ENCODE peak calls at places on chromosome 2, in eight cellular contexts. One of them, this sample, is unnamed.

GRCh38 chr2:168156661-168157060 is 90.7 kb downstream of the STK39 start:
- DNase-seq in fibroblast of pulmonary artery: peak; percentile 72
- DNase-seq in T47D: no peak
- DNase-seq in activated naive CD4-positive, alpha-beta T cell treated with Interleukin-2 at 50 U/mL for 16 hours: no peak
- DNase-seq in fibroblast of the conjunctiva: no peak
- DNase-seq in stimulated activated CD4-positive, alpha-beta T cell treated with anti-CD3 and anti-CD28 coated beads, Interleukin-2, amount 100 ng/mL, for 48 hours: no peak
- DNase-seq in T-helper 17 cell: no peak
- DNase-seq in activated CD8-positive, alpha-beta memory T cell treated with anti-CD3 and anti-CD28 coated beads, Interleukin-2, amount 50 U/mL, for 48 hours: no peak
- DNase-seq in this sample: peak; percentile 70

GRCh38 chr2:205477016-205477705 is 205.1 kb upstream of the NRP2 start:
- DNase-seq in stimulated activated CD4-positive, alpha-beta T cell treated with anti-CD3 and anti-CD28 coated beads, Interleukin-2, amount 100 ng/mL, for 48 hours: no peak
- DNase-seq in activated naive CD4-positive, alpha-beta T cell treated with Interleukin-2 at 50 U/mL for 16 hours: no peak
- DNase-seq in fibroblast of the conjunctiva: no peak
- DNase-seq in T-helper 17 cell: no peak
- DNase-seq in T47D: no peak
- DNase-seq in fibroblast of pulmonary artery: no peak
- DNase-seq in activated CD8-positive, alpha-beta memory T cell treated with anti-CD3 and anti-CD28 coated beads, Interleukin-2, amount 50 U/mL, for 48 hours: no peak
- DNase-seq in this sample: peak; percentile 40

GRCh38 chr2:110812726-110813645 is 80.6 kb downstream of the ACOXL start:
- DNase-seq in activated CD8-positive, alpha-beta memory T cell treated with anti-CD3 and anti-CD28 coated beads, Interleukin-2, amount 50 U/mL, for 48 hours: no peak
- DNase-seq in T47D: no peak
- DNase-seq in fibroblast of the conjunctiva: no peak
- DNase-seq in fibroblast of pulmonary artery: no peak
- DNase-seq in T-helper 17 cell: no peak
- DNase-seq in activated naive CD4-positive, alpha-beta T cell treated with Interleukin-2 at 50 U/mL for 16 hours: no peak
- DNase-seq in stimulated activated CD4-positive, alpha-beta T cell treated with anti-CD3 and anti-CD28 coated beads, Interleukin-2, amount 100 ng/mL, for 48 hours: no peak
- DNase-seq in this sample: no peak

GRCh38 chr2:69978157-69978904 is 16.9 kb upstream of the ASPRV1 start:
- DNase-seq in fibroblast of pulmonary artery: no peak
- DNase-seq in fibroblast of the conjunctiva: no peak
- DNase-seq in activated naive CD4-positive, alpha-beta T cell treated with Interleukin-2 at 50 U/mL for 16 hours: no peak
- DNase-seq in T47D: no peak
- DNase-seq in stimulated activated CD4-positive, alpha-beta T cell treated with anti-CD3 and anti-CD28 coated beads, Interleukin-2, amount 100 ng/mL, for 48 hours: no peak
- DNase-seq in T-helper 17 cell: no peak
- DNase-seq in activated CD8-positive, alpha-beta memory T cell treated with anti-CD3 and anti-CD28 coated beads, Interleukin-2, amount 50 U/mL, for 48 hours: no peak
- DNase-seq in this sample: peak; percentile 8

GRCh38 chr2:235592430-235592829 is 98.6 kb downstream of the AGAP1 start:
- DNase-seq in activated naive CD4-positive, alpha-beta T cell treated with Interleukin-2 at 50 U/mL for 16 hours: no peak
- DNase-seq in stimulated activated CD4-positive, alpha-beta T cell treated with anti-CD3 and anti-CD28 coated beads, Interleukin-2, amount 100 ng/mL, for 48 hours: no peak
- DNase-seq in T-helper 17 cell: no peak
- DNase-seq in fibroblast of the conjunctiva: no peak
- DNase-seq in fibroblast of pulmonary artery: no peak
- DNase-seq in T47D: no peak
- DNase-seq in activated CD8-positive, alpha-beta memory T cell treated with anti-CD3 and anti-CD28 coated beads, Interleukin-2, amount 50 U/mL, for 48 hours: no peak
- DNase-seq in this sample: no peak

GRCh38 chr2:186683341-186683740 is 10.5 kb upstream of the FAM171B start:
- DNase-seq in fibroblast of pulmonary artery: peak; percentile 59
- DNase-seq in activated naive CD4-positive, alpha-beta T cell treated with Interleukin-2 at 50 U/mL for 16 hours: no peak
- DNase-seq in activated CD8-positive, alpha-beta memory T cell treated with anti-CD3 and anti-CD28 coated beads, Interleukin-2, amount 50 U/mL, for 48 hours: no peak
- DNase-seq in T47D: no peak
- DNase-seq in fibroblast of the conjunctiva: no peak
- DNase-seq in stimulated activated CD4-positive, alpha-beta T cell treated with anti-CD3 and anti-CD28 coated beads, Interleukin-2, amount 100 ng/mL, for 48 hours: no peak
- DNase-seq in T-helper 17 cell: no peak
- DNase-seq in this sample: peak; percentile 35

GRCh38 chr2:228541794-228542193 is 360.3 kb upstream of the SPHKAP start:
- DNase-seq in fibroblast of the conjunctiva: no peak
- DNase-seq in T47D: no peak
- DNase-seq in fibroblast of pulmonary artery: peak; percentile 18
- DNase-seq in activated naive CD4-positive, alpha-beta T cell treated with Interleukin-2 at 50 U/mL for 16 hours: no peak
- DNase-seq in activated CD8-positive, alpha-beta memory T cell treated with anti-CD3 and anti-CD28 coated beads, Interleukin-2, amount 50 U/mL, for 48 hours: no peak
- DNase-seq in T-helper 17 cell: no peak
- DNase-seq in stimulated activated CD4-positive, alpha-beta T cell treated with anti-CD3 and anti-CD28 coated beads, Interleukin-2, amount 100 ng/mL, for 48 hours: no peak
- DNase-seq in this sample: no peak

GRCh38 chr2:197786010-197786877 is 1.1 kb upstream of the BOLL start:
- DNase-seq in fibroblast of pulmonary artery: no peak
- DNase-seq in fibroblast of the conjunctiva: no peak
- DNase-seq in T-helper 17 cell: peak; percentile 46
- DNase-seq in T47D: no peak
- DNase-seq in activated CD8-positive, alpha-beta memory T cell treated with anti-CD3 and anti-CD28 coated beads, Interleukin-2, amount 50 U/mL, for 48 hours: peak; percentile 86
- DNase-seq in stimulated activated CD4-positive, alpha-beta T cell treated with anti-CD3 and anti-CD28 coated beads, Interleukin-2, amount 100 ng/mL, for 48 hours: peak; percentile 72
- DNase-seq in activated naive CD4-positive, alpha-beta T cell treated with Interleukin-2 at 50 U/mL for 16 hours: peak; percentile 64
- DNase-seq in this sample: no peak

GRCh38 chr2:229176136-229176535 is 95.0 kb downstream of the PID1 start:
- DNase-seq in activated CD8-positive, alpha-beta memory T cell treated with anti-CD3 and anti-CD28 coated beads, Interleukin-2, amount 50 U/mL, for 48 hours: no peak
- DNase-seq in fibroblast of pulmonary artery: no peak
- DNase-seq in T-helper 17 cell: no peak
- DNase-seq in stimulated activated CD4-positive, alpha-beta T cell treated with anti-CD3 and anti-CD28 coated beads, Interleukin-2, amount 100 ng/mL, for 48 hours: no peak
- DNase-seq in fibroblast of the conjunctiva: peak; percentile 41
- DNase-seq in activated naive CD4-positive, alpha-beta T cell treated with Interleukin-2 at 50 U/mL for 16 hours: no peak
- DNase-seq in T47D: no peak
- DNase-seq in this sample: no peak

GRCh38 chr2:151363709-151364108 is 6.3 kb downstream of the TNFAIP6 start:
- DNase-seq in fibroblast of the conjunctiva: peak; percentile 43
- DNase-seq in activated CD8-positive, alpha-beta memory T cell treated with anti-CD3 and anti-CD28 coated beads, Interleukin-2, amount 50 U/mL, for 48 hours: no peak
- DNase-seq in activated naive CD4-positive, alpha-beta T cell treated with Interleukin-2 at 50 U/mL for 16 hours: no peak
- DNase-seq in stimulated activated CD4-positive, alpha-beta T cell treated with anti-CD3 and anti-CD28 coated beads, Interleukin-2, amount 100 ng/mL, for 48 hours: no peak
- DNase-seq in T47D: no peak
- DNase-seq in fibroblast of pulmonary artery: peak; percentile 92
- DNase-seq in T-helper 17 cell: no peak
- DNase-seq in this sample: no peak

GRCh38 chr2:121197369-121198091 is 87.5 kb downstream of the TFCP2L1 start:
- DNase-seq in fibroblast of pulmonary artery: peak; percentile 57
- DNase-seq in activated CD8-positive, alpha-beta memory T cell treated with anti-CD3 and anti-CD28 coated beads, Interleukin-2, amount 50 U/mL, for 48 hours: no peak
- DNase-seq in activated naive CD4-positive, alpha-beta T cell treated with Interleukin-2 at 50 U/mL for 16 hours: no peak
- DNase-seq in T-helper 17 cell: no peak
- DNase-seq in stimulated activated CD4-positive, alpha-beta T cell treated with anti-CD3 and anti-CD28 coated beads, Interleukin-2, amount 100 ng/mL, for 48 hours: no peak
- DNase-seq in fibroblast of the conjunctiva: no peak
- DNase-seq in T47D: no peak
- DNase-seq in this sample: peak; percentile 46

GRCh38 chr2:44429034-44429433 is 67.3 kb downstream of the CAMKMT start:
- DNase-seq in fibroblast of the conjunctiva: no peak
- DNase-seq in fibroblast of pulmonary artery: peak; percentile 10
- DNase-seq in T47D: no peak
- DNase-seq in T-helper 17 cell: no peak
- DNase-seq in activated CD8-positive, alpha-beta memory T cell treated with anti-CD3 and anti-CD28 coated beads, Interleukin-2, amount 50 U/mL, for 48 hours: no peak
- DNase-seq in stimulated activated CD4-positive, alpha-beta T cell treated with anti-CD3 and anti-CD28 coated beads, Interleukin-2, amount 100 ng/mL, for 48 hours: no peak
- DNase-seq in activated naive CD4-positive, alpha-beta T cell treated with Interleukin-2 at 50 U/mL for 16 hours: no peak
- DNase-seq in this sample: no peak

GRCh38 chr2:226839960-226840359 is 4.1 kb downstream of the RHBDD1 start:
- DNase-seq in fibroblast of pulmonary artery: no peak
- DNase-seq in stimulated activated CD4-positive, alpha-beta T cell treated with anti-CD3 and anti-CD28 coated beads, Interleukin-2, amount 100 ng/mL, for 48 hours: no peak
- DNase-seq in T-helper 17 cell: no peak
- DNase-seq in T47D: no peak
- DNase-seq in activated naive CD4-positive, alpha-beta T cell treated with Interleukin-2 at 50 U/mL for 16 hours: no peak
- DNase-seq in fibroblast of the conjunctiva: no peak
- DNase-seq in activated CD8-positive, alpha-beta memory T cell treated with anti-CD3 and anti-CD28 coated beads, Interleukin-2, amount 50 U/mL, for 48 hours: no peak
- DNase-seq in this sample: no peak

GRCh38 chr2:54584598-54584997 is 128.5 kb downstream of the SPTBN1 start:
- DNase-seq in fibroblast of pulmonary artery: no peak
- DNase-seq in fibroblast of the conjunctiva: no peak
- DNase-seq in activated CD8-positive, alpha-beta memory T cell treated with anti-CD3 and anti-CD28 coated beads, Interleukin-2, amount 50 U/mL, for 48 hours: no peak
- DNase-seq in activated naive CD4-positive, alpha-beta T cell treated with Interleukin-2 at 50 U/mL for 16 hours: no peak
- DNase-seq in T-helper 17 cell: no peak
- DNase-seq in stimulated activated CD4-positive, alpha-beta T cell treated with anti-CD3 and anti-CD28 coated beads, Interleukin-2, amount 100 ng/mL, for 48 hours: no peak
- DNase-seq in T47D: no peak
- DNase-seq in this sample: no peak

GRCh38 chr2:71927757-71928715 is 219.6 kb downstream of the CYP26B1 start:
- DNase-seq in stimulated activated CD4-positive, alpha-beta T cell treated with anti-CD3 and anti-CD28 coated beads, Interleukin-2, amount 100 ng/mL, for 48 hours: no peak
- DNase-seq in T47D: no peak
- DNase-seq in T-helper 17 cell: no peak
- DNase-seq in activated CD8-positive, alpha-beta memory T cell treated with anti-CD3 and anti-CD28 coated beads, Interleukin-2, amount 50 U/mL, for 48 hours: peak; percentile 15
- DNase-seq in fibroblast of the conjunctiva: no peak
- DNase-seq in activated naive CD4-positive, alpha-beta T cell treated with Interleukin-2 at 50 U/mL for 16 hours: no peak
- DNase-seq in fibroblast of pulmonary artery: no peak
- DNase-seq in this sample: no peak

GRCh38 chr2:31253344-31254155 is 19.6 kb downstream of the EHD3 start:
- DNase-seq in T47D: no peak
- DNase-seq in activated CD8-positive, alpha-beta memory T cell treated with anti-CD3 and anti-CD28 coated beads, Interleukin-2, amount 50 U/mL, for 48 hours: no peak
- DNase-seq in activated naive CD4-positive, alpha-beta T cell treated with Interleukin-2 at 50 U/mL for 16 hours: no peak
- DNase-seq in fibroblast of the conjunctiva: no peak
- DNase-seq in fibroblast of pulmonary artery: no peak
- DNase-seq in T-helper 17 cell: no peak
- DNase-seq in stimulated activated CD4-positive, alpha-beta T cell treated with anti-CD3 and anti-CD28 coated beads, Interleukin-2, amount 100 ng/mL, for 48 hours: no peak
- DNase-seq in this sample: no peak

GRCh38 chr2:1990724-1991123 is 246.4 kb upstream of the PXDN start:
- DNase-seq in fibroblast of the conjunctiva: no peak
- DNase-seq in T47D: no peak
- DNase-seq in activated CD8-positive, alpha-beta memory T cell treated with anti-CD3 and anti-CD28 coated beads, Interleukin-2, amount 50 U/mL, for 48 hours: no peak
- DNase-seq in fibroblast of pulmonary artery: peak; percentile 14
- DNase-seq in activated naive CD4-positive, alpha-beta T cell treated with Interleukin-2 at 50 U/mL for 16 hours: no peak
- DNase-seq in T-helper 17 cell: no peak
- DNase-seq in stimulated activated CD4-positive, alpha-beta T cell treated with anti-CD3 and anti-CD28 coated beads, Interleukin-2, amount 100 ng/mL, for 48 hours: no peak
- DNase-seq in this sample: no peak

GRCh38 chr2:46461716-46462171 is 17.6 kb upstream of the TMEM247 start:
- DNase-seq in fibroblast of the conjunctiva: no peak
- DNase-seq in T47D: no peak
- DNase-seq in fibroblast of pulmonary artery: no peak
- DNase-seq in activated CD8-positive, alpha-beta memory T cell treated with anti-CD3 and anti-CD28 coated beads, Interleukin-2, amount 50 U/mL, for 48 hours: no peak
- DNase-seq in T-helper 17 cell: no peak
- DNase-seq in stimulated activated CD4-positive, alpha-beta T cell treated with anti-CD3 and anti-CD28 coated beads, Interleukin-2, amount 100 ng/mL, for 48 hours: no peak
- DNase-seq in activated naive CD4-positive, alpha-beta T cell treated with Interleukin-2 at 50 U/mL for 16 hours: no peak
- DNase-seq in this sample: no peak

This sample was measured in fibroblast of villous mesenchyme.